ENCODE peak calls at places on chromosomes 13 and 19, in nine cellular contexts. E is AG04450, W is A549, K is uterus, F is HFF-Myc, B is body of pancreas, H is upper lobe of left lung, Z is AG09309, M is transverse colon. A is an unnamed sample.
A peak's percentile ranks its signal among the peaks of the same experiment; 100 is the strongest.

GRCh38 chr13:45595968-45596367 is 19.6 kb downstream of the ERICH6B start:
- DNase-seq in W (no peak), B (no peak), H (no peak), M (no peak), E (no peak), F (no peak), Z (no peak), K (no peak), A (no peak)

GRCh38 chr13:88802886-88803285 is 1131.7 kb downstream of the SLITRK5 start:
- DNase-seq in E (no peak), Z (no peak), F (no peak), H (no peak), W (no peak), B (no peak), K (no peak), M (no peak), A (no peak)

GRCh38 chr19:51735759-51736449 is 12.1 kb upstream of the HAS1 start:
- DNase-seq in K (no peak), W (no peak), Z (peak; percentile 82), B (no peak), E (no peak), M (peak; percentile 41), H (no peak), F (no peak), A (peak; percentile 39)

GRCh38 chr19:40143612-40144011 is 47.6 kb upstream of the MAP3K10 start:
- DNase-seq in W (no peak), Z (no peak), K (no peak), M (peak; percentile 41), F (peak; percentile 15), B (no peak), H (no peak), E (no peak), A (no peak)

GRCh38 chr19:5054551-5055456 is 85.9 kb downstream of the KDM4B start:
- DNase-seq in B (no peak), E (no peak), K (no peak), M (no peak), W (no peak), Z (no peak), F (no peak), H (peak; percentile 62), A (no peak)

GRCh38 chr13:51233117-51233826 is 11.1 kb downstream of the FAM124A start:
- DNase-seq in M (no peak), B (no peak), E (no peak), H (peak; percentile 18), F (no peak), K (no peak), W (no peak), Z (no peak), A (no peak)

GRCh38 chr13:66657165-66657895 is 572.8 kb downstream of the PCDH9 start:
- DNase-seq in F (peak; percentile 93), W (peak; percentile 98), K (peak; percentile 24), M (no peak), Z (peak; percentile 63), H (no peak), E (peak; percentile 91), B (peak; percentile 55), A (peak; percentile 97)

GRCh38 chr19:8004723-8005513 is 523 bp downstream of the ELAVL1 start:
- DNase-seq in K (no peak), W (no peak), F (no peak), E (no peak), M (no peak), B (no peak), H (peak; percentile 87), Z (no peak), A (no peak)

GRCh38 chr19:51647318-51647717 is 693 bp upstream of the SIGLEC14 start:
- DNase-seq in W (no peak), H (no peak), Z (no peak), M (no peak), K (no peak), E (no peak), B (no peak), F (no peak), A (no peak)

GRCh38 chr13:51806571-51806970 is 2.6 kb upstream of the DHRS12 start:
- DNase-seq in H (no peak), M (no peak), F (no peak), K (no peak), E (no peak), W (peak; percentile 35), Z (no peak), B (peak; percentile 77), A (no peak)

GRCh38 chr19:18875726-18876125 is 20.2 kb downstream of the CERS1 start:
- DNase-seq in H (no peak), K (no peak), F (peak; percentile 42), B (no peak), M (no peak), W (no peak), E (no peak), Z (peak; percentile 16), A (no peak)

GRCh38 chr19:53991224-53992113 is at the start of gene CACNG6:
- DNase-seq in F (no peak), M (no peak), B (no peak), Z (no peak), K (no peak), E (no peak), H (no peak), W (peak; percentile 93), A (no peak)

GRCh38 chr19:50349277-50350057 is 16.0 kb downstream of the NAPSA start:
- DNase-seq in B (no peak), M (no peak), F (no peak), E (no peak), Z (no peak), K (no peak), H (no peak), W (no peak), A (no peak)
- TF ChIP-seq CTCF in B (no peak), M (no peak), F (no peak), E (no peak), Z (peak; percentile 6), K (no peak), H (no peak), W (no peak), A (no peak)

DNA sequence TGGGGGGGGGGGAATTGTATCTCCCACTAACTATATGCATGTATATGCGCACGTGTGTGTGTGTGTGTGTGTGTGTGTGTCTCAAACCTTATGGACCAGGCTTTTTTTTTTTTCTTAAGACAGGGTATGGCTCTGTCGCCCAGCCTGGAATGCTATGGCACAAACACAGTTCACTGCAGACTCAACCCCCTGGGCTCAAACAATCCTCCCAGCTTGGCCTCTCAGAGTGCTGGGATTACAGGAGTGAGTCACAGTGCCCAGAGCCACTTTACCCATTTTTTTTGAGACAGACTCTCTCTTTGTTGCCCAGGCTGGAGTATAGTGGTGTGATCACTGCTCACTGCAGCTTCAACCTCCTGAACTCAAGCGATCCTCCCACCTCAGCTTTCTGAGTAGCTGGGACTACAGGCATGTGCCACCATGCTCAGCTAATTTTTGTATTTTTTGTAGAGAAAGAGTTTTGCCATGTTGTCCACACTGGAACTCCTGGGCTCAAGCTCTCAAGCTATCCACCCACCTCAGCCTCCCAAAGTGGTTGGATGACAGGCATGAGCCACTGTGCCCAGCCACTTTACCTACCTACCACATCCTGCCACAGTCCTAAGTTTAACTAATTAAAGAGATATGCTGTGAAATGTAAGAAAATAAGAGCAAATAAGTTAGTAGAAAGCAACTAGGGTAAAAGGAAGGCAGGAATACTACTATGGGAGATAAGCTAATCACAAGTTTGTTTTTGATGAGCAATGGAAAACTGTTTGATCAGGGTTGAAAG is 2.4 kb downstream of the ZMYM5 start:
- DNase-seq in K (no peak), H (no peak), Z (no peak), W (peak; percentile 53), M (no peak), E (no peak), F (no peak), B (no peak), A (no peak)
- H3K4me3 ChIP-seq in K (no peak overlapping the region), H (no peak overlapping the region), Z (no peak overlapping the region), W (peak overlapping the region; percentile 67), M (no peak overlapping the region), E (peak overlapping the region; percentile 84), F (peak overlapping the region; percentile 78), B (no peak overlapping the region), A (peak overlapping the region; percentile 82)

GRCh38 chr13:40666905-40667621 is 622 bp upstream of the FOXO1 start:
- DNase-seq in B (peak; percentile 52), Z (no peak), M (peak; percentile 46), K (peak; percentile 52), F (no peak), E (no peak), H (peak; percentile 90), W (no peak), A (no peak)

GRCh38 chr13:40667622-40667978 is 1.2 kb upstream of the FOXO1 start:
- DNase-seq in Z (no peak), M (peak; percentile 38), W (no peak), H (no peak), F (no peak), E (no peak), K (peak; percentile 39), B (peak; percentile 29), A (no peak)

GRCh38 chr13:40670307-40670706 is 3.9 kb upstream of the FOXO1 start:
- DNase-seq in E (no peak), K (no peak), W (no peak), B (no peak), F (no peak), H (no peak), M (no peak), Z (no peak), A (no peak)

GRCh38 chr13:40666058-40666904 is at the start of gene FOXO1:
- DNase-seq in H (peak; percentile 99), B (peak; percentile 92), W (peak; percentile 74), M (peak; percentile 91), E (peak; percentile 27), K (peak; percentile 94), Z (peak; percentile 61), F (no peak), A (peak; percentile 45)

GRCh38 chr13:40668335-40668734 is 1.9 kb upstream of the FOXO1 start:
- DNase-seq in W (peak; percentile 47), K (peak; percentile 51), F (no peak), B (no peak), M (peak; percentile 50), H (no peak), Z (no peak), E (no peak), A (no peak)
- TF ChIP-seq CTCF in W (peak; percentile 45), K (peak; percentile 25), F (peak; percentile 13), B (no peak), M (peak; percentile 36), H (peak; percentile 31), Z (peak; percentile 33), E (peak; percentile 45), A (peak; percentile 60)

GRCh38 chr13:93814658-93815057 is 588.1 kb downstream of the GPC6 start:
- DNase-seq in W (no peak), M (no peak), B (no peak), Z (no peak), E (no peak), H (no peak), K (no peak), F (no peak), A (no peak)

GRCh38 chr13:93824286-93824685 is 597.7 kb downstream of the GPC6 start:
- DNase-seq in K (no peak), E (no peak), H (no peak), B (no peak), M (no peak), F (no peak), W (no peak), Z (no peak), A (no peak)

GRCh38 chr13:93818345-93818744 is 591.7 kb downstream of the GPC6 start:
- DNase-seq in H (no peak), K (no peak), M (no peak), E (no peak), F (no peak), B (no peak), W (no peak), Z (no peak), A (no peak)

DNA sequence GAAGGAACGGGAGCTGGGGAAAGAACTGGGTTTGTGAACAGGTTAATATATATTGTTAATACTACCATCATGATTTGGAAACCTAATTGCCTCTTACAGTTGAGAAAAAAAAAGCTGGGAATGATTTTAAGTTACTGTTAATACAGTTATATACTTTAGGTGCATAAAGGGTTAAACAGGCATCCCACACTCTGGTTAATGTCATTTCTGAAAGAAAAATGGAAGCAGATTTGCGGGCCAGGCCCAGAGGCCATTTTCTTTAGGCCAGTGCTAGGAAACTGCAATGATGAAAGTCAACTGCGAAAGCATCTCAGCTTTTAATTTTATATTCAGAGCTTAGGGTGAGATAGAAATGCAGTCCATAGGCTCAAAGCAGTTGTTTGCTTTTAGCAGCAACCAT is 592.7 kb downstream of the GPC6 start:
- DNase-seq in H (no peak), E (no peak), F (no peak), W (no peak), K (no peak), B (no peak), Z (no peak), M (no peak), A (no peak)
- H3K4me3 ChIP-seq in H (no peak overlapping the region), E (no peak overlapping the region), F (no peak overlapping the region), W (no peak overlapping the region), K (no peak overlapping the region), B (no peak overlapping the region), Z (no peak overlapping the region), M (no peak overlapping the region), A (no peak overlapping the region)

A was measured in astrocyte of the cerebellum.